ENCODE peak calls at places on chromosomes 2 and 18, in nine cellular contexts. One of them, this sample, is unnamed.

GRCh38 chr2:9674931-9675330 is 44.1 kb upstream of the YWHAQ start:
- DNase-seq in spleen: no peak
- DNase-seq in IMR-90: no peak
- DNase-seq in A673: no peak
- DNase-seq in SK-N-SH: no peak
- DNase-seq in heart left ventricle: no peak
- DNase-seq in kidney epithelial cell: no peak
- DNase-seq in AG04449: no peak
- DNase-seq in CD4-positive, alpha-beta T cell: no peak
- DNase-seq in this sample: no peak

GRCh38 chr2:169743549-169743948 is 9.9 kb downstream of the KLHL23 start:
- DNase-seq in SK-N-SH: no peak
- DNase-seq in CD4-positive, alpha-beta T cell: no peak
- DNase-seq in heart left ventricle: no peak
- DNase-seq in spleen: no peak
- DNase-seq in kidney epithelial cell: no peak
- DNase-seq in IMR-90: no peak
- DNase-seq in AG04449: no peak
- DNase-seq in A673: no peak
- DNase-seq in this sample: no peak

GRCh38 chr18:74396252-74397204 is 60.6 kb downstream of the DIPK1C start:
- DNase-seq in spleen: no peak
- DNase-seq in kidney epithelial cell: no peak
- DNase-seq in IMR-90: no peak
- DNase-seq in CD4-positive, alpha-beta T cell: no peak
- DNase-seq in heart left ventricle: no peak
- DNase-seq in SK-N-SH: no peak
- DNase-seq in A673: peak
- DNase-seq in AG04449: no peak
- DNase-seq in this sample: no peak

GRCh38 chr18:37541517-37541916 is 24.1 kb downstream of the CELF4 start:
- DNase-seq in heart left ventricle: no peak
- DNase-seq in A673: no peak
- DNase-seq in IMR-90: no peak
- DNase-seq in CD4-positive, alpha-beta T cell: no peak
- DNase-seq in SK-N-SH: no peak
- DNase-seq in AG04449: no peak
- DNase-seq in kidney epithelial cell: no peak
- DNase-seq in spleen: peak
- DNase-seq in this sample: no peak

GRCh38 chr2:223598994-223599645 is 3.0 kb downstream of the SCG2 start:
- DNase-seq in CD4-positive, alpha-beta T cell: no peak
- DNase-seq in kidney epithelial cell: no peak
- DNase-seq in AG04449: no peak
- DNase-seq in IMR-90: peak
- DNase-seq in SK-N-SH: peak
- DNase-seq in A673: no peak
- DNase-seq in heart left ventricle: no peak
- DNase-seq in spleen: no peak
- DNase-seq in this sample: no peak

GRCh38 chr18:54150226-54150625 is 74.2 kb downstream of the MBD2 start:
- DNase-seq in CD4-positive, alpha-beta T cell: no peak
- DNase-seq in heart left ventricle: no peak
- DNase-seq in A673: no peak
- DNase-seq in kidney epithelial cell: no peak
- DNase-seq in spleen: no peak
- DNase-seq in AG04449: no peak
- DNase-seq in IMR-90: no peak
- DNase-seq in SK-N-SH: no peak
- DNase-seq in this sample: no peak

GRCh38 chr2:230924470-230925341 is at the start of gene GPR55:
- DNase-seq in heart left ventricle: no peak
- DNase-seq in IMR-90: no peak
- DNase-seq in spleen: peak
- DNase-seq in SK-N-SH: no peak
- DNase-seq in CD4-positive, alpha-beta T cell: peak
- DNase-seq in kidney epithelial cell: no peak
- DNase-seq in AG04449: no peak
- DNase-seq in A673: no peak
- DNase-seq in this sample: peak

GRCh38 chr2:129922571-129923264 is 56.7 kb upstream of the RAB6C start:
- DNase-seq in heart left ventricle: no peak
- DNase-seq in IMR-90: no peak
- DNase-seq in kidney epithelial cell: no peak
- DNase-seq in SK-N-SH: peak
- DNase-seq in spleen: no peak
- DNase-seq in A673: peak
- DNase-seq in AG04449: no peak
- DNase-seq in CD4-positive, alpha-beta T cell: no peak
- DNase-seq in this sample: no peak

GRCh38 chr2:47660167-47660566 is 122.8 kb upstream of the MSH6 start:
- DNase-seq in A673: no peak
- DNase-seq in IMR-90: no peak
- DNase-seq in SK-N-SH: no peak
- DNase-seq in AG04449: no peak
- DNase-seq in heart left ventricle: no peak
- DNase-seq in kidney epithelial cell: no peak
- DNase-seq in CD4-positive, alpha-beta T cell: no peak
- DNase-seq in spleen: no peak
- DNase-seq in this sample: no peak

GRCh38 chr2:47666332-47666731 is 116.6 kb upstream of the MSH6 start:
- DNase-seq in AG04449: no peak
- DNase-seq in CD4-positive, alpha-beta T cell: no peak
- DNase-seq in kidney epithelial cell: no peak
- DNase-seq in heart left ventricle: no peak
- DNase-seq in SK-N-SH: no peak
- DNase-seq in spleen: no peak
- DNase-seq in A673: no peak
- DNase-seq in IMR-90: no peak
- DNase-seq in this sample: no peak

GRCh38 chr2:47662547-47662946 is 120.4 kb upstream of the MSH6 start:
- DNase-seq in CD4-positive, alpha-beta T cell: no peak
- DNase-seq in A673: no peak
- DNase-seq in heart left ventricle: no peak
- DNase-seq in kidney epithelial cell: no peak
- DNase-seq in spleen: no peak
- DNase-seq in AG04449: no peak
- DNase-seq in SK-N-SH: no peak
- DNase-seq in IMR-90: no peak
- DNase-seq in this sample: no peak

GRCh38 chr2:47661310-47661709 is 121.6 kb upstream of the MSH6 start:
- DNase-seq in A673: no peak
- DNase-seq in CD4-positive, alpha-beta T cell: no peak
- DNase-seq in spleen: no peak
- DNase-seq in kidney epithelial cell: no peak
- DNase-seq in SK-N-SH: no peak
- DNase-seq in IMR-90: no peak
- DNase-seq in AG04449: no peak
- DNase-seq in heart left ventricle: no peak
- DNase-seq in this sample: no peak

DNA sequence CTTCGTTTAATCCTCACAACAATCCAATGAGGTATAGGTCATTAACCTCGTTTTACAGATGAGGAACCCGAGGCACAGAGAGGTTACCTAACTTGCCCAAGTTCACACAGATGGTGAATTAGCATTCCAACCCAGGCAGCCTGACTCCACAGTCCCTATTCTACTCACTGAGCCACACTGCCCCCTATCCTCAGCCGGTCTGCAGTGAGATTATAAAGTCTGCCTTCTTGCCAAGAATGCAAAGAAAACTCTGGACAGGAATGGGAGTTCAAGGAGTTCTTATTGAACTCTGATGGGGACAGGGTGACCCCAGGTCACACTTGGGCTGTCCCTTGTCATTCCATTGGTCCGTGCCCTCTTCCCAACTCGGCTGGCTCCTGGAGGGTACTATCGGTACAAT is 118.1 kb upstream of the MSH6 start:
- DNase-seq in A673: peak
- DNase-seq in SK-N-SH: no peak
- DNase-seq in IMR-90: no peak
- DNase-seq in spleen: no peak
- DNase-seq in heart left ventricle: no peak
- DNase-seq in kidney epithelial cell: no peak
- DNase-seq in AG04449: no peak
- DNase-seq in CD4-positive, alpha-beta T cell: no peak
- DNase-seq in this sample: no peak
- TF ChIP-seq CTCF in A673: no peak
- TF ChIP-seq CTCF in SK-N-SH: no peak
- TF ChIP-seq CTCF in IMR-90: no peak
- TF ChIP-seq CTCF in spleen: no peak
- TF ChIP-seq CTCF in heart left ventricle: no peak
- TF ChIP-seq CTCF in kidney epithelial cell: no peak
- TF ChIP-seq CTCF in AG04449: no peak
- TF ChIP-seq CTCF in CD4-positive, alpha-beta T cell: no peak
- TF ChIP-seq CTCF in this sample: no peak

DNA sequence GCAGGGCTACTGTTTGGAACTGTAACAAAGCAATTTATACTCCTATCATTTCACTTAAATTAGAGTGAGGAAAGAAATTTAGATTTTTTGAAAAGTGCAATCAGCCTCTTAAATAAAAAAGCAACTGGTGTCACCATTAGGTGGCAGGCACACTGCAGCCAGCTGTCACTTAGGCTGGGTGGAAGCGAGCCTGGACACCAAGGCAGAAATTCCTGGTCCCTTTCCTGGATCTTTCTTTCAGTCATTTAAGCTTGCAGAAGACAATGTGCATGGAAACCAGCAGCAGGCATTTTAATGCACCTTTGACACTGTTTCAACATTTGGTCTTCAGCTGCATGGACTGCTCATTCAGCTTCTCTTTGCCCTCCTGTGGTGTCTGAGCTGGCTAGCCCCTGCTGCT is 61.0 kb downstream of the AQP4 start:
- DNase-seq in SK-N-SH: peak
- DNase-seq in IMR-90: no peak
- DNase-seq in heart left ventricle: no peak
- DNase-seq in AG04449: no peak
- DNase-seq in CD4-positive, alpha-beta T cell: no peak
- DNase-seq in kidney epithelial cell: no peak
- DNase-seq in spleen: no peak
- DNase-seq in A673: no peak
- DNase-seq in this sample: no peak
- TF ChIP-seq CTCF in SK-N-SH: no peak
- TF ChIP-seq CTCF in IMR-90: no peak
- TF ChIP-seq CTCF in heart left ventricle: peak
- TF ChIP-seq CTCF in AG04449: no peak
- TF ChIP-seq CTCF in CD4-positive, alpha-beta T cell: no peak
- TF ChIP-seq CTCF in kidney epithelial cell: peak
- TF ChIP-seq CTCF in spleen: no peak
- TF ChIP-seq CTCF in A673: peak
- TF ChIP-seq CTCF in this sample: no peak

GRCh38 chr2:15053542-15053941 is 421.0 kb downstream of the LRATD1 start:
- DNase-seq in AG04449: no peak
- DNase-seq in heart left ventricle: no peak
- DNase-seq in A673: no peak
- DNase-seq in spleen: no peak
- DNase-seq in kidney epithelial cell: no peak
- DNase-seq in CD4-positive, alpha-beta T cell: no peak
- DNase-seq in SK-N-SH: no peak
- DNase-seq in IMR-90: no peak
- DNase-seq in this sample: no peak

GRCh38 chr2:15058628-15059157 is 426.2 kb downstream of the LRATD1 start:
- DNase-seq in CD4-positive, alpha-beta T cell: no peak
- DNase-seq in heart left ventricle: no peak
- DNase-seq in kidney epithelial cell: no peak
- DNase-seq in IMR-90: no peak
- DNase-seq in SK-N-SH: no peak
- DNase-seq in AG04449: no peak
- DNase-seq in spleen: no peak
- DNase-seq in A673: no peak
- DNase-seq in this sample: no peak

GRCh38 chr2:15061268-15061667 is 428.8 kb downstream of the LRATD1 start:
- DNase-seq in A673: no peak
- DNase-seq in IMR-90: no peak
- DNase-seq in CD4-positive, alpha-beta T cell: no peak
- DNase-seq in AG04449: no peak
- DNase-seq in spleen: no peak
- DNase-seq in heart left ventricle: no peak
- DNase-seq in kidney epithelial cell: no peak
- DNase-seq in SK-N-SH: peak
- DNase-seq in this sample: no peak

GRCh38 chr2:15059870-15060617 is 427.5 kb downstream of the LRATD1 start:
- DNase-seq in AG04449: no peak
- DNase-seq in A673: no peak
- DNase-seq in SK-N-SH: no peak
- DNase-seq in spleen: no peak
- DNase-seq in heart left ventricle: no peak
- DNase-seq in IMR-90: no peak
- DNase-seq in kidney epithelial cell: peak
- DNase-seq in CD4-positive, alpha-beta T cell: no peak
- DNase-seq in this sample: no peak

GRCh38 chr2:15058015-15058414 is 425.5 kb downstream of the LRATD1 start:
- DNase-seq in SK-N-SH: no peak
- DNase-seq in kidney epithelial cell: no peak
- DNase-seq in IMR-90: no peak
- DNase-seq in AG04449: no peak
- DNase-seq in heart left ventricle: no peak
- DNase-seq in A673: peak
- DNase-seq in spleen: no peak
- DNase-seq in CD4-positive, alpha-beta T cell: no peak
- DNase-seq in this sample: no peak
- TF ChIP-seq CTCF in SK-N-SH: peak
- TF ChIP-seq CTCF in kidney epithelial cell: peak
- TF ChIP-seq CTCF in IMR-90: peak
- TF ChIP-seq CTCF in AG04449: no peak
- TF ChIP-seq CTCF in heart left ventricle: no peak
- TF ChIP-seq CTCF in A673: peak
- TF ChIP-seq CTCF in spleen: no peak
- TF ChIP-seq CTCF in CD4-positive, alpha-beta T cell: no peak
- TF ChIP-seq CTCF in this sample: no peak

DNA sequence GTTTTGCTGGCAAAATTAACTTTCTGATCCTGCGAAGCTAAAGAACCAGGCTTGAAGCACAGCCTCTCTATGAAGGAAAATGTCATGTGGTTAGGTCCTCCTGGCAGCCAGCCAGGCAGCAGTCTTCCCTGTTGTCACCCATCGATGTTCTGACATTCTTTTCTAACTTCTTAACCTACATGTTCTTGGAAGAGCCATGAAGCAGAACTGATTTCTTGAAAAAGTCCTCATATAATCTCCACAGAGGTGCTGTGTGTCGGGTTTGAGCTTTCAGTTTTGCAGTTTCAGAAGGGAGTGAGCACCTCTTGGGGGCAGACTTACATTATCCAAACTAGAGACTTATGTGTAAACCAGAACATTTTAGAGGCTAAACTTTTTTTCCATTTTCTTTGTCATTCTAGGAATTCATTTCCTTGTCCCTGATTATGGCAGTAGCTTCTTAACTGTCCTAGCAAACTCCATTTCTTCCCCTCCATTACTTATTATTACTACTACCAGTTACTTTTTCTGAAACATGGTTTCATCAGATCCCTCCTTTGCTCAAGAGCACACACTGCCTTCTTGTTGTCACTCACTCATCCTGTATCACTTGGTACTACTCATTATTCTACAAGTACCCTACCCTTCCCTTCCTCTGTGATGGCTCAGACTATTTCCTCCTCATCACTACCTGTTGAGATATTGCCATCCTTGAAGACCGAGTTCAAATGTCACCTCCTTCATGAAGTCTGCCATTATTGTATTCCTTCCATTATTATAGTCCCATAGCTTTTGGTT is 31.1 kb downstream of the DOK1 start:
- DNase-seq in spleen: no peak
- DNase-seq in CD4-positive, alpha-beta T cell: no peak
- DNase-seq in SK-N-SH: no peak
- DNase-seq in AG04449: no peak
- DNase-seq in kidney epithelial cell: no peak
- DNase-seq in heart left ventricle: no peak
- DNase-seq in A673: peak
- DNase-seq in IMR-90: no peak
- DNase-seq in this sample: no peak
- TF ChIP-seq CTCF in spleen: no peak
- TF ChIP-seq CTCF in CD4-positive, alpha-beta T cell: no peak
- TF ChIP-seq CTCF in SK-N-SH: no peak
- TF ChIP-seq CTCF in AG04449: no peak
- TF ChIP-seq CTCF in kidney epithelial cell: no peak
- TF ChIP-seq CTCF in heart left ventricle: no peak
- TF ChIP-seq CTCF in A673: peak
- TF ChIP-seq CTCF in IMR-90: no peak
- TF ChIP-seq CTCF in this sample: no peak

This sample was measured in tibial artery.